ENCODE peak calls at places on chromosome 7, in seven cellular contexts. U is HCT116, R is endothelial cell of umbilical vein, D is breast epithelium, Q is stomach, K is spleen, N is upper lobe of left lung. C is an unnamed sample.

GRCh38 chr7:142323706-142324105 is 65.8 kb upstream of the PRSS58 start:
- DNase-seq in U (peak), R (no peak), D (no peak), Q (no peak), K (no peak), N (no peak), C (no peak)

GRCh38 chr7:140213684-140214074 is 36.9 kb upstream of the KDM7A start:
- DNase-seq in U (no peak), R (no peak), D (no peak), Q (no peak), K (no peak), N (no peak), C (no peak)

GRCh38 chr7:47574473-47575328 is 7.2 kb downstream of the TNS3 start:
- DNase-seq in U (no peak), R (no peak), D (no peak), Q (peak), K (no peak), N (peak), C (no peak)

GRCh38 chr7:134056816-134057215 is 70.3 kb upstream of the LRGUK start:
- DNase-seq in U (no peak), R (no peak), D (no peak), Q (no peak), K (no peak), N (no peak), C (no peak)

GRCh38 chr7:151416921-151417320 is 7.1 kb upstream of the WDR86 start:
- DNase-seq in U (no peak), R (no peak), D (no peak), Q (no peak), K (peak), N (no peak), C (no peak)

GRCh38 chr7:85457911-85458310 is 271.1 kb upstream of the SEMA3D start:
- DNase-seq in U (no peak), R (no peak), D (no peak), Q (no peak), K (no peak), N (no peak), C (no peak)

GRCh38 chr7:151451156-151451555 is 11.2 kb upstream of the CRYGN start:
- DNase-seq in U (no peak), R (no peak), D (no peak), Q (no peak), K (peak), N (peak), C (no peak)

GRCh38 chr7:26062240-26062603 is 89.8 kb upstream of the NFE2L3 start:
- DNase-seq in U (no peak), R (no peak), D (no peak), Q (no peak), K (no peak), N (no peak), C (no peak)

GRCh38 chr7:22143496-22143895 is 197.8 kb upstream of the CDCA7L start:
- DNase-seq in U (no peak), R (no peak), D (no peak), Q (no peak), K (no peak), N (no peak), C (no peak)

GRCh38 chr7:157438121-157439025 is 101.6 kb downstream of the DNAJB6 start:
- DNase-seq in U (no peak), R (no peak), D (no peak), Q (no peak), K (peak), N (peak), C (no peak)

GRCh38 chr7:80622531-80622930 is 15.9 kb upstream of the CD36 start:
- DNase-seq in U (no peak), R (peak), D (no peak), Q (no peak), K (no peak), N (no peak), C (no peak)

GRCh38 chr7:143458263-143458662 is 15.0 kb downstream of the TAS2R60 start:
- DNase-seq in U (no peak), R (no peak), D (no peak), Q (no peak), K (no peak), N (no peak), C (no peak)

GRCh38 chr7:143049380-143049779 is 2.8 kb upstream of the OR6V1 start:
- DNase-seq in U (no peak), R (no peak), D (no peak), Q (no peak), K (no peak), N (no peak), C (no peak)

GRCh38 chr7:26954929-26955328 is 90.5 kb upstream of the SKAP2 start:
- DNase-seq in U (no peak), R (no peak), D (no peak), Q (no peak), K (no peak), N (no peak), C (no peak)

GRCh38 chr7:72430531-72430930 is 18.4 kb upstream of the CALN1 start:
- DNase-seq in U (no peak), R (no peak), D (no peak), Q (no peak), K (peak), N (no peak), C (no peak)

GRCh38 chr7:76234931-76235441 is 33.3 kb downstream of the SRRM3 start:
- DNase-seq in U (peak), R (peak), D (no peak), Q (peak), K (peak), N (peak), C (peak)

GRCh38 chr7:127946081-127946480 is 85.2 kb downstream of the LRRC4 start:
- DNase-seq in U (no peak), R (no peak), D (no peak), Q (no peak), K (no peak), N (no peak), C (peak)

GRCh38 chr7:5450549-5451327 is 27.1 kb upstream of the TNRC18 start:
- DNase-seq in U (no peak), R (peak), D (no peak), Q (peak), K (peak), N (peak), C (peak)

GRCh38 chr7:74224511-74224832 is 14.7 kb downstream of the LAT2 start:
- DNase-seq in U (no peak), R (no peak), D (no peak), Q (no peak), K (no peak), N (no peak), C (no peak)

GRCh38 chr7:74225400-74225799 is 15.6 kb downstream of the LAT2 start:
- DNase-seq in U (no peak), R (no peak), D (no peak), Q (no peak), K (no peak), N (no peak), C (no peak)

GRCh38 chr7:74221713-74222112 is 11.9 kb downstream of the LAT2 start:
- DNase-seq in U (no peak), R (no peak), D (no peak), Q (no peak), K (no peak), N (no peak), C (no peak)

GRCh38 chr7:74223711-74224510 is 14.1 kb downstream of the LAT2 start:
- DNase-seq in U (no peak), R (no peak), D (no peak), Q (no peak), K (no peak), N (no peak), C (no peak)

DNA sequence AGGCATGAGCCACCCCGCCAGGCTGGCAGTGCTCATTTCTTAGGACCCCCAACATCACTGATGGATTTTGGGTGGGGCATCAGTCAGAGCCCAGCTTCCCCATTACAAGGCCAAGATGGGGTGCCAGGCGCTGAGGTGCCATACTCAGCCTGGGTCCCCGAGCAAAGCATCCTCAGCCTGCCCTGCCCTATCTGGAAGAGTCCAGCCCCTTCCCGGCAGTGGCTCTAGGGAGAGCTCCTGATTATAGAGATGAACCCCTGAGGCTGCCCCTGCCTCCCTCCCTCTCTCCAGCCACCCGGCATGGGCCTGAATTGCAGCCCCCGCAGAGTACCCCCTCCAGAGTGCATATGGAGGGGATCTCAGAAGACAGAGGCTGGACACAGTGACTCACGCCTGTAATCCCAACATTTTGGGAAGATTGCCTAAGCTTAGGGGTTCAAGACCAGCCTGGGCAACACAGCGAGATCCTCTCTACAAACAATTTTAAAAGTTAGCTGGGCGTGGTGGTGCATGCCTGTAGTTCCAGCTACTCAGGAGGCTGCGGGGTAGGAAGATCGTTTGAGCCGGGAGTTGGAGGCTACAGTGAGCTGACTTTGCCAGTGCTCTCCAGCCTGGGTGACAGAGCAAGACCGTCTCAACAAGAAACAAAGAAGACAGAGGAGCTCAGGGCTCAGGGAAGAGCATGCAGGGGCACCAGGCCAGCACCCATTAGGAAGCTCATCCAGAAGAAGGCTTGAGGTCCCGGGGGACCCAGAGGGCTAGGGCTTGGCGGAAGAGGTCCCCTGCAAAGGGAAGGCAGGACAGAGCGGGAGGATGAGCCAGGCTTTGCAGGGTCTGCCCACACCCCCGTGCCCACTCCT is 13.3 kb downstream of the LAT2 start:
- DNase-seq in U (no peak), R (no peak), D (no peak), Q (no peak), K (no peak), N (no peak), C (no peak)
- TF ChIP-seq POLR2A in U (no peak), R (no peak), D (no peak), Q (no peak), K (no peak), N (no peak), C (no peak)

GRCh38 chr7:45976485-45976856 is 55.4 kb upstream of the IGFBP3 start:
- DNase-seq in U (no peak), R (no peak), D (no peak), Q (no peak), K (no peak), N (no peak), C (no peak)

GRCh38 chr7:45979275-45980180 is 58.5 kb upstream of the IGFBP3 start:
- DNase-seq in U (no peak), R (no peak), D (no peak), Q (no peak), K (no peak), N (no peak), C (no peak)

GRCh38 chr7:45978731-45979211 is 57.7 kb upstream of the IGFBP3 start:
- DNase-seq in U (no peak), R (no peak), D (no peak), Q (no peak), K (no peak), N (no peak), C (no peak)

GRCh38 chr7:45977256-45977655 is 56.2 kb upstream of the IGFBP3 start:
- DNase-seq in U (no peak), R (no peak), D (no peak), Q (no peak), K (no peak), N (no peak), C (no peak)

DNA sequence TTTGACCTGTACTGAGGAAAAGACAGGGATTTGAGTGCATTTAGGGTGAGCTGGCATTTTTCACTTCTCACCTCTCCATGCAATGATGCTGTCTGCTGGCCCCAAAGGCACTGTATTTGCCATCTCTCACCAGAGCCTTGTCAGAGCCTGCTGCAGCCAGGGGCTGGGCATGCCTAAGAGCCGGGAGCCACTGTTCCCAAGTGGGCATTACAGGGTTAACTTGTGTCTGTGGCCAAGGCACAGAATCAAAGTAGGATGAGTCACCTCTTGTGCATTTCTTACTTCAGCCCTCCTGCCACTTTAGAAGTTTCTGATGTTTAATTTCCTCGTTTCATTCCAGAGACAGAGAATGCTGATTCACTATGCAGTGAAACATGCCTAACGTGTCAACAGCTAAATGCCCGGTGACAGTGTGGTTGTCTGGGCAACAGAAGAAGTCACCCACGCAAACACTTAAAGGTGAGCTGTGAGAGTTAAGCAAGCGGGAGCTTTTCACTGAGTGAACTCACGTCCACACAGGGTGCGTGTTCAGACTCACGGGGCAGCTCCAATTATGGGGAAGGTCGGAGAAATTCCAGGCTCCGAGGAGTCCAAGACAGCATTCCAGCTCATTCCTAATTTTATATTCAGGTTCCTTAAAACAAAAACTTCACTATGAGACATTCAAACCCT is 57.1 kb upstream of the IGFBP3 start:
- DNase-seq in U (peak), R (peak), D (peak), Q (peak), K (no peak), N (peak), C (peak)
- H3K27ac ChIP-seq in U (peak), R (peak), D (peak), Q (no peak), K (no peak), N (peak), C (peak)

GRCh38 chr7:105689093-105689819 is 108.0 kb upstream of the EFCAB10 start:
- DNase-seq in U (no peak), R (no peak), D (no peak), Q (no peak), K (no peak), N (no peak), C (no peak)

GRCh38 chr7:105691029-105691691 is 109.9 kb upstream of the EFCAB10 start:
- DNase-seq in U (no peak), R (peak), D (no peak), Q (no peak), K (no peak), N (peak), C (no peak)

GRCh38 chr7:105690286-105690915 is 109.1 kb upstream of the EFCAB10 start:
- DNase-seq in U (no peak), R (no peak), D (no peak), Q (no peak), K (no peak), N (no peak), C (no peak)

GRCh38 chr7:105693576-105693975 is 112.3 kb upstream of the EFCAB10 start:
- DNase-seq in U (no peak), R (no peak), D (no peak), Q (no peak), K (no peak), N (no peak), C (no peak)

DNA sequence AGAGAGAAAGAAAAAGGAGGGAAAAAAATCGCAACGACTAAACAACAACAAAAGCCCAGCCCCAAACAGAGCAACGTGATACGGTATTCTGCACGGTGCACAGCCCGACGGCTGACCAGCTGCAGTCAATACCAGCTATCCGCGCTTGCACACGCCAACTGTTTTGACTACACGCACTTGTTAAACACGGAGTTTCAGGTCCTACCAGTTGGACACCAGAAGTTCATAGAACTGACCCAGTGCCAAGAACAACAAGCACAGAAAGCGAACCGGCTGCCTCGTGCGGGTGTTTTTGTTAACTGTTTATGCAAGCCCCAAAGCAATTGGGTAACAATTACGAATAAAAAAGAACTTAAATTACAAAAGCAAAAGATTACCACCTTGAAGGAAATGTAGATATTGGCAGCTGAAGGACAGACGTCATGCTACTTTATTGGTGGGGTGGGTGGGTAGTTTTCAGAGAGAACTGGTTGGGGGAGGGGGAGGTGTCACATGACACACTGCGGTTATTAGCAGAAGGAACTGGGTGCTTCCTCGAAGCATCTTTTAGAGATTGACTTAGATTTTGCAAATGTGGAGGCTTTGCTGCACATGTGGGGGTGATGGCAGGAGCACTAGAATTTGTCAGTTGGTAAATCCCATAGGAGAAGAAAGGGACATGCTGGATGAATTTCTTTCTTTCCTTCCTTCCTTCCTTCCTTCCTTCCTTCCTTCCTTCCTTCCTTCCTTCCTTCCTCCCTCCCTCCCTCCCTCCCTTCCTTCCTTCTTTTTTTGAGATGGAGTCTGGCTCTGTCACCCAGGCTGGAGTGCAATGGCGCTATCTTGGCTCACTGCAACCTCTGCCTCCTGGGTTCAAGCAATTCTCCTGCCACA is 110.6 kb upstream of the EFCAB10 start:
- DNase-seq in U (no peak), R (peak), D (peak), Q (peak), K (peak), N (peak), C (peak)
- TF ChIP-seq POLR2AphosphoS5 in U (no peak), R (peak), D (peak), Q (peak), K (no peak), N (no peak), C (peak)

GRCh38 chr7:6530626-6531491 is 20.4 kb downstream of the GRID2IP start:
- DNase-seq in U (no peak), R (no peak), D (no peak), Q (peak), K (peak), N (no peak), C (no peak)
- TF ChIP-seq POLR2A in U (peak), R (no peak), D (no peak), Q (no peak), K (no peak), N (no peak), C (no peak)

GRCh38 chr7:90710466-90710850 is 114.3 kb downstream of the CDK14 start:
- DNase-seq in U (no peak), R (no peak), D (no peak), Q (no peak), K (no peak), N (no peak), C (no peak)

GRCh38 chr7:90708841-90709317 is 112.8 kb downstream of the CDK14 start:
- DNase-seq in U (peak), R (peak), D (no peak), Q (peak), K (no peak), N (no peak), C (no peak)

GRCh38 chr7:90706067-90706716 is 110.1 kb downstream of the CDK14 start:
- DNase-seq in U (no peak), R (peak), D (no peak), Q (no peak), K (no peak), N (no peak), C (peak)

GRCh38 chr7:90713628-90714027 is 117.5 kb downstream of the CDK14 start:
- DNase-seq in U (no peak), R (no peak), D (no peak), Q (no peak), K (no peak), N (no peak), C (no peak)

GRCh38 chr7:90709501-90710465 is 113.7 kb downstream of the CDK14 start:
- DNase-seq in U (no peak), R (peak), D (no peak), Q (peak), K (no peak), N (no peak), C (no peak)
- H3K27ac ChIP-seq in U (no peak), R (no peak), D (peak), Q (peak), K (peak), N (peak), C (no peak)